ENCODE peak calls at places on chromosome 14, in eight cellular contexts. F is lung, M is psoas muscle, Y is Peyer's patch, L is AG04450, E is heart right ventricle, K is left lung, J is right cardiac atrium. Z is an unnamed sample. For H3K9me3, the result is how much of the 10 kb centered on the place peaks cover.

GRCh38 chr14:102875652-102876051 is 46.8 kb upstream of the AMN start:
- DNase-seq in F (no peak), M (no peak), Y (no peak), L (no peak), E (no peak), K (no peak), J (no peak), Z (no peak)

GRCh38 chr14:59328410-59328809 is 136.8 kb downstream of the GPR135 start:
- DNase-seq in F (no peak), M (no peak), Y (no peak), L (no peak), E (no peak), K (no peak), J (no peak), Z (no peak)

GRCh38 chr14:32078794-32079663 is 1.9 kb downstream of the ARHGAP5 start:
- DNase-seq in F (no peak), M (no peak), Y (no peak), L (no peak), E (no peak), K (no peak), J (no peak), Z (no peak)

GRCh38 chr14:37482428-37482827 is 112.6 kb downstream of the FOXA1 start:
- DNase-seq in F (no peak), M (no peak), Y (no peak), L (no peak), E (no peak), K (no peak), J (no peak), Z (no peak)

GRCh38 chr14:32028599-32028998 is 48.5 kb upstream of the ARHGAP5 start:
- DNase-seq in F (no peak), M (no peak), Y (no peak), L (no peak), E (no peak), K (no peak), J (no peak), Z (no peak)

GRCh38 chr14:92492261-92492660 is 21.3 kb upstream of the RIN3 start:
- DNase-seq in F (peak), M (no peak), Y (no peak), L (no peak), E (peak), K (no peak), J (no peak), Z (no peak)

GRCh38 chr14:77423423-77423822 is at the start of gene NOXRED1:
- DNase-seq in F (no peak), M (no peak), Y (no peak), L (no peak), E (no peak), K (no peak), J (no peak), Z (no peak)

GRCh38 chr14:86961106-86961716 is 1031.8 kb downstream of the GALC start:
- DNase-seq in F (no peak), M (no peak), Y (no peak), L (no peak), E (no peak), K (no peak), J (no peak), Z (no peak)

GRCh38 chr14:90523544-90523943 is 126.7 kb downstream of the CALM1 start:
- DNase-seq in F (no peak), M (no peak), Y (peak), L (no peak), E (no peak), K (peak), J (no peak), Z (no peak)

GRCh38 chr14:25237845-25238244 is 187.9 kb upstream of the STXBP6 start:
- DNase-seq in F (no peak), M (no peak), Y (no peak), L (no peak), E (no peak), K (no peak), J (no peak), Z (no peak)

GRCh38 chr14:101622251-101623076 is 61.2 kb downstream of the DIO3 start:
- DNase-seq in F (no peak), M (no peak), Y (no peak), L (no peak), E (no peak), K (peak), J (no peak), Z (no peak)

GRCh38 chr14:63524537-63525155 is 18.5 kb downstream of the PPP2R5E start:
- DNase-seq in F (no peak), M (no peak), Y (no peak), L (no peak), E (no peak), K (no peak), J (no peak), Z (no peak)

GRCh38 chr14:102086346-102086971 is 385 bp downstream of the HSP90AA1 start:
- DNase-seq in F (no peak), M (peak), Y (peak), L (peak), E (peak), K (no peak), J (no peak), Z (peak)

GRCh38 chr14:102320033-102320660 is 601 bp downstream of the ZNF839 start:
- DNase-seq in F (no peak), M (peak), Y (peak), L (no peak), E (peak), K (no peak), J (peak), Z (peak)

GRCh38 chr14:77123381-77124344 is 17.9 kb downstream of the ZDHHC22 start:
- DNase-seq in F (peak), M (peak), Y (peak), L (no peak), E (peak), K (peak), J (peak), Z (no peak)

GRCh38 chr14:65229431-65230286 is 127.3 kb upstream of the MAX start:
- DNase-seq in F (no peak), M (peak), Y (peak), L (no peak), E (peak), K (peak), J (peak), Z (no peak)

GRCh38 chr14:26598672-26599131 is 869 bp upstream of the NOVA1 start:
- DNase-seq in F (no peak), M (no peak), Y (no peak), L (no peak), E (no peak), K (no peak), J (no peak), Z (no peak)

GRCh38 chr14:68775614-68776126 is 17.2 kb downstream of the ZFP36L1 start:
- DNase-seq in F (no peak), M (peak), Y (no peak), L (no peak), E (no peak), K (no peak), J (no peak), Z (no peak)

GRCh38 chr14:61596985-61597384 is 98.3 kb upstream of the HIF1A start:
- DNase-seq in F (no peak), M (no peak), Y (no peak), L (no peak), E (no peak), K (no peak), J (no peak), Z (no peak)

GRCh38 chr14:74512431-74512830 is 18.9 kb downstream of the ISCA2 start:
- DNase-seq in F (no peak), M (peak), Y (peak), L (no peak), E (no peak), K (no peak), J (peak), Z (no peak)

GRCh38 chr14:92408186-92408585 is 85.2 kb downstream of the SLC24A4 start:
- DNase-seq in F (no peak), M (no peak), Y (no peak), L (peak), E (no peak), K (no peak), J (no peak), Z (no peak)

GRCh38 chr14:70441641-70442040 is 10.3 kb upstream of the ADAM21 start:
- DNase-seq in F (no peak), M (no peak), Y (no peak), L (no peak), E (no peak), K (no peak), J (no peak), Z (no peak)

GRCh38 chr14:91398192-91398591 is 19.4 kb downstream of the CCDC88C start:
- DNase-seq in F (no peak), M (no peak), Y (no peak), L (no peak), E (no peak), K (no peak), J (no peak), Z (no peak)

GRCh38 chr14:91284791-91285548 is 40.5 kb upstream of the GPR68 start:
- DNase-seq in F (no peak), M (no peak), Y (no peak), L (no peak), E (no peak), K (no peak), J (peak), Z (no peak)

GRCh38 chr14:83096092-83096491 is 1562.4 kb upstream of the SEL1L start:
- DNase-seq in F (no peak), M (no peak), Y (no peak), L (peak), E (no peak), K (no peak), J (no peak), Z (no peak)

GRCh38 chr14:100577986-100578431 is 9.2 kb downstream of the BEGAIN start:
- DNase-seq in F (no peak), M (peak), Y (peak), L (no peak), E (no peak), K (peak), J (peak), Z (no peak)

GRCh38 chr14:95895720-95896119 is 19.1 kb downstream of the TUNAR start:
- DNase-seq in F (no peak), M (no peak), Y (no peak), L (no peak), E (no peak), K (no peak), J (no peak), Z (no peak)

GRCh38 chr14:80211143-80212024 is at the start of gene DIO2:
- DNase-seq in F (no peak), M (peak), Y (no peak), L (no peak), E (peak), K (peak), J (peak), Z (no peak)

GRCh38 chr14:53278602-53279506 is 125.7 kb upstream of the DDHD1 start:
- DNase-seq in F (no peak), M (no peak), Y (no peak), L (peak), E (no peak), K (no peak), J (no peak), Z (no peak)

GRCh38 chr14:101077511-101078074 is 174.1 kb upstream of the RTL1 start:
- DNase-seq in F (peak), M (no peak), Y (no peak), L (no peak), E (no peak), K (peak), J (no peak), Z (no peak)

GRCh38 chr14:99601301-99601945 is 2.6 kb downstream of the CCDC85C start:
- DNase-seq in F (peak), M (no peak), Y (no peak), L (no peak), E (no peak), K (no peak), J (no peak), Z (no peak)

GRCh38 chr14:49297102-49297501 is 289.1 kb downstream of the RPS29 start:
- DNase-seq in F (no peak), M (no peak), Y (no peak), L (no peak), E (no peak), K (peak), J (no peak), Z (no peak)

GRCh38 chr14:100115726-100116125 is 43.7 kb downstream of the DEGS2 start:
- DNase-seq in F (no peak), M (no peak), Y (no peak), L (no peak), E (no peak), K (no peak), J (no peak), Z (no peak)

GRCh38 chr14:63573579-63573978 is 30.4 kb upstream of the PPP2R5E start:
- DNase-seq in F (no peak), M (no peak), Y (no peak), L (no peak), E (no peak), K (no peak), J (no peak), Z (no peak)

GRCh38 chr14:69625299-69626131 is 14.1 kb downstream of the SUSD6 start:
- DNase-seq in F (peak), M (peak), Y (no peak), L (no peak), E (peak), K (peak), J (peak), Z (peak)

GRCh38 chr14:37870170-37870569 is 274.7 kb downstream of the TTC6 start:
- DNase-seq in F (no peak), M (no peak), Y (no peak), L (no peak), E (no peak), K (no peak), J (no peak), Z (no peak)

GRCh38 chr14:75401356-75401755 is 26.5 kb upstream of the JDP2 start:
- DNase-seq in F (no peak), M (peak), Y (peak), L (no peak), E (peak), K (no peak), J (peak), Z (no peak)

GRCh38 chr14:97379091-97379531 is 581.9 kb downstream of the VRK1 start:
- DNase-seq in F (no peak), M (no peak), Y (no peak), L (no peak), E (no peak), K (no peak), J (no peak), Z (no peak)

DNA sequence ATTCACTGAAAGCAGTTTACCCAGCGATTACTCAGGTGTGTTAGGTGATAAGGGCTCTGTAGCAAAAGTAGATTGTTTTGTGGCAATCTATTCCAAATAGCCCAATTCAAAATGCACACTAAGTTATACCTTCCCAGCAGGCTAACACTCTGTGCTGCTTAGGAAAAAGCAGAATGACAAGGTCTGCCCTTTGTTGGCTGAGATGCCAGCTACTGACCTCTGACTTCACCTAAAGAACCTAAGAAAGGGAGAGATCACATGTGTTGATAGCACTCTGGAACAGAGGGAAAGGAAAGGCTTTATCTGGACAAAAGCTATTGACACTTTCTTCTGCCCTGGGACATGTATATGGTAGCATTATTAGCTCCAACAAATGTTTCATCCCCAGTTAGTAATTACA is 402.3 kb downstream of the EGLN3 start:
- DNase-seq in F (no peak), M (no peak), Y (no peak), L (no peak), E (no peak), K (no peak), J (no peak), Z (no peak)
- H3K9me3 ChIP-seq in F (under half), M (under half), Y (under half), L (under half), E (under half), K (under half), J (under half), Z (under half)

DNA sequence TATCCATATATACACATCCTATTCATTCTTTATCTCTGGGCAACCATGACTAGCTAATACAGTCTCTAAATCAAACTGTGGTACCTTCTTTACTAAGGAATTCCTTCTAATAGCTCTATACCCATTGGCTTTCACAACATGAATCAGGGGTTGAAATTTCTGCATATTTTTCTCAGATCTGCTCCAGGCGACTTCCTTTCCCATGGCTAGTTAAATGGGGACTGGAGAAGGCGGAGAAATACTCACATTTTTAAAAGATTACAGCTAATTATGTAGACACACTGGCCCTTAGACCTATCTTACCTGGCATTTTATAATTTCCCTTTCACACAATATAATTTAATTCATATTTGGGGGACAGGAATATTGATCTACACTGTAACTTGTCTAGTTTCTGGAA is 1.1 kb upstream of the CDKN3 start:
- DNase-seq in F (no peak), M (no peak), Y (no peak), L (no peak), E (no peak), K (no peak), J (no peak), Z (no peak)
- H3K9me3 ChIP-seq in F (under half), M (under half), Y (under half), L (under half), E (under half), K (under half), J (under half), Z (under half)

DNA sequence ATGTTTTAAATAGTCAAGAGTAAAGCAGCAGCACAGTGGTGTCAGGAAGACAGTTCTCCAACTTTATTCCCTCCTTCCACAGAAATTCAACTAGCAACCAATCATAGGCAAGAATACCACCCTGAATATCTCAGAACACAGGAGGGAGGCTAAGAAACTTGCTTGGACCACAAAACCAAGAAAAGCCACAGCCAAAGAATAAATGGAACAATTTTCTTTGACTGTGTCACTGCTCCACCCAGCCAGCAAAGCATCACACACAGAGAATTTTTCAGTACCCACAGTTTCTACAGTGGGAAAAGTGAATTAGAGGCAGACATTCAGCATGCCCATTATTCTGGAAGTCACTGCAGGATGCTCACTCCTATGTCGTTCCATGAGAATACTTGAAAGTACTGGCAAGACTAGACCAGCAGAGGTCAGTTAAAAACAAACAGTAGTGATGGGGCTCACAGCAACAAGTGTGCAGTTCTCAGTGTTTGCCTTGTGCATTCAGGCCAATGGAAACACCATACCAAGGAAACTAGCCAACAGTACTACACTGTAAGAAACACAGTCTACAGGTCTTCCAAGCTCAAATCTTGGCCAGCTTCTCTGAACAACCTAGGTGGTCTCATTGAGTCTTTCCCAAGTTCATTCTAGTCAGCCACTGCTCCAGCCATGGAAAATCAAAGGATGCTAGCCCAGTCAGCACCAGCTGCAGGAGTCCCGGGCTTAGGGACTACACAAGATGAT is 56.8 kb upstream of the FOXG1 start:
- DNase-seq in F (no peak), M (no peak), Y (no peak), L (no peak), E (no peak), K (no peak), J (no peak), Z (no peak)
- H3K9me3 ChIP-seq in F (under half), M (under half), Y (under half), L (under half), E (under half), K (under half), J (under half), Z (under half)

GRCh38 chr14:39169541-39169900 is 612 bp downstream of the TRAPPC6B start:
- DNase-seq in F (peak), M (no peak), Y (no peak), L (no peak), E (no peak), K (no peak), J (no peak), Z (no peak)
- H3K9me3 ChIP-seq in F (under half), M (under half), Y (under half), L (under half), E (under half), K (under half), J (under half), Z (under half)

GRCh38 chr14:30195946-30196345 is 268.3 kb upstream of the PRKD1 start:
- DNase-seq in F (no peak), M (no peak), Y (no peak), L (no peak), E (no peak), K (no peak), J (no peak), Z (no peak)
- H3K9me3 ChIP-seq in F (under half), M (under half), Y (under half), L (under half), E (under half), K (under half), J (under half), Z (under half)

GRCh38 chr14:104223101-104223809 is 84.9 kb downstream of the KIF26A start:
- DNase-seq in F (no peak), M (peak), Y (peak), L (no peak), E (peak), K (peak), J (peak), Z (no peak)

GRCh38 chr14:104222396-104223036 is 84.1 kb downstream of the KIF26A start:
- DNase-seq in F (no peak), M (peak), Y (peak), L (no peak), E (no peak), K (peak), J (peak), Z (no peak)

GRCh38 chr14:104226421-104227385 is 88.3 kb downstream of the KIF26A start:
- DNase-seq in F (no peak), M (peak), Y (peak), L (no peak), E (no peak), K (peak), J (peak), Z (no peak)

GRCh38 chr14:104224516-104225281 is 86.3 kb downstream of the KIF26A start:
- DNase-seq in F (no peak), M (peak), Y (peak), L (no peak), E (no peak), K (peak), J (peak), Z (no peak)

GRCh38 chr14:104223810-104224515 is 85.6 kb downstream of the KIF26A start:
- DNase-seq in F (no peak), M (peak), Y (peak), L (no peak), E (no peak), K (peak), J (peak), Z (no peak)
- H3K9me3 ChIP-seq in F (under half), M (under half), Y (under half), L (half or more), E (under half), K (under half), J (under half), Z (under half)

DNA sequence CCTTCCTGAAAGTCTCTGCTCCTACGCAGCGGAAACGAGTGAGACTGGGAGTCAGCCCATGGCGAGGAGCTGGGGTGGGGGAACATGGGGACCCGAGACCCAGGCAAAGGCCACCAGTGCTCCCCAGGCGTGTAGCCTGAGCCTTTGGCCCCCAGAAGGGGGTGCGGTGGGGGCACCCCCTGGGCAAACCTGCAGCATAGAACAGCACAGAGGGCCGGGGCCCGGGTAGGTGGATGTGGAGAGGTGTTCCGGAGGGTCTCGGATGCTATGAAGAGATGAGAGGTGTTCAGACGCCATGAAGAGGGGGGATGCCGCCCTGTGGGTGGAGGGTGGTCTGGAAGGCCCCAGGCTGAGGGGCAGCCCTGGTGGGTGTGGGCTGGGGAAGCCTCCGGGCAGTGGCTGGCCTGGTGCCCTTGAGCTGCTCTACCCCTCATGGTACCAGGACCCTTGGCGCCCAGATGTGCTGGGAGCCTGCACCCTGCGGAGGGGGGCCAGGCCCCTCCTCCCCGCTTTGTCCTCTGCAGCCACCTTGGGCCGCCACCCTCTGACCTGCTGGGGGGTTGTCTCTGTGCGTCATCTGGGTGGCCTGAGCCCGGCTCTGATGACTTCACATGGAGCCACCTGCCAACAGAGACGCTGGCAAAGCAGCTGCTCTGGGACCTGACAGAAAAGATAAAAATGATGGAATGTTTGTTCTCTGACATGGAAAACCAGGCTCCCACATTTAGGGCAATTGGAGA is 83.4 kb downstream of the KIF26A start:
- DNase-seq in F (no peak), M (peak), Y (peak), L (no peak), E (no peak), K (peak), J (peak), Z (no peak)
- H3K9me3 ChIP-seq in F (under half), M (under half), Y (under half), L (half or more), E (under half), K (under half), J (under half), Z (under half)

GRCh38 chr14:88765130-88765529 is 27.6 kb downstream of the EML5 start:
- DNase-seq in F (no peak), M (no peak), Y (no peak), L (no peak), E (no peak), K (no peak), J (no peak), Z (no peak)
- H3K9me3 ChIP-seq in F (under half), M (under half), Y (under half), L (under half), E (under half), K (under half), J (under half), Z (under half)

Z was measured in T-helper 17 cell.